ENCODE peak calls at places on chromosomes 3 and 15, in six cellular contexts. B is cardiac fibroblast; L is GM12865; V is effector CD4-positive, alpha-beta T cell; P is NCI-H774; A is Ammon's horn. G is an unnamed sample.

GRCh38 chr3:99319961-99320360 is 318.4 kb upstream of the COL8A1 start:
- DNase-seq in B (peak; percentile 80), L (no peak), V (no peak), P (no peak), A (no peak), G (no peak)

GRCh38 chr15:83118968-83119367 is 11.5 kb downstream of the TM6SF1 start:
- DNase-seq in B (no peak), L (no peak), V (no peak), P (no peak), A (no peak), G (no peak)

GRCh38 chr3:124671123-124671522 is 59.1 kb upstream of the UMPS start:
- DNase-seq in B (no peak), L (no peak), V (no peak), P (no peak), A (no peak), G (no peak)

GRCh38 chr3:84039091-84039490 is 919.7 kb upstream of the CADM2 start:
- DNase-seq in B (no peak), L (no peak), V (no peak), P (no peak), A (no peak), G (no peak)

GRCh38 chr15:60480888-60481287 is 1.9 kb upstream of the ICE2 start:
- DNase-seq in B (no peak), L (no peak), V (no peak), P (no peak), A (no peak), G (peak; percentile 94)

GRCh38 chr15:101017935-101018849 is 99.0 kb downstream of the LRRK1 start:
- DNase-seq in B (peak; percentile 86), L (no peak), V (no peak), P (no peak), A (no peak), G (no peak)

GRCh38 chr15:22942306-22942855 is 37.8 kb downstream of the CYFIP1 start:
- DNase-seq in B (no peak), L (no peak), V (no peak), P (no peak), A (no peak), G (no peak)

GRCh38 chr3:175274474-175275218 is 415.5 kb downstream of the NAALADL2 start:
- DNase-seq in B (no peak), L (peak; percentile 55), V (no peak), P (peak; percentile 54), A (no peak), G (no peak)

GRCh38 chr15:55786341-55786740 is 43.4 kb upstream of the PRTG start:
- DNase-seq in B (no peak), L (no peak), V (no peak), P (no peak), A (no peak), G (no peak)

GRCh38 chr15:90154861-90155626 is 46.1 kb upstream of the SEMA4B start:
- DNase-seq in B (peak; percentile 69), L (no peak), V (no peak), P (peak; percentile 58), A (no peak), G (peak; percentile 95)

GRCh38 chr3:107430214-107431047 is 53.2 kb downstream of the CCDC54 start:
- DNase-seq in B (peak; percentile 40), L (no peak), V (no peak), P (no peak), A (peak; percentile 22), G (no peak)

GRCh38 chr3:66039590-66039887 is 821 bp upstream of the MAGI1 start:
- DNase-seq in B (peak; percentile 58), L (no peak), V (no peak), P (no peak), A (no peak), G (no peak)

GRCh38 chr3:172707967-172708366 is 2.9 kb downstream of the NCEH1 start:
- DNase-seq in B (peak; percentile 77), L (no peak), V (no peak), P (no peak), A (no peak), G (no peak)

GRCh38 chr3:172550347-172550943 is 27.2 kb upstream of the TNFSF10 start:
- DNase-seq in B (peak; percentile 71), L (peak; percentile 35), V (peak; percentile 18), P (no peak), A (no peak), G (no peak)

GRCh38 chr3:50806806-50807205 is 132.1 kb downstream of the DOCK3 start:
- DNase-seq in B (no peak), L (no peak), V (no peak), P (no peak), A (no peak), G (no peak)

GRCh38 chr15:55247766-55248427 is 41.7 kb downstream of the RAB27A start:
- DNase-seq in B (no peak), L (no peak), V (no peak), P (no peak), A (no peak), G (no peak)

GRCh38 chr3:13484861-13485590 is 4.9 kb downstream of the HDAC11 start:
- DNase-seq in B (peak; percentile 74), L (no peak), V (no peak), P (no peak), A (peak; percentile 70), G (peak; percentile 69)

GRCh38 chr3:138135833-138136194 is 3.6 kb upstream of the A4GNT start:
- DNase-seq in B (no peak), L (no peak), V (no peak), P (no peak), A (no peak), G (no peak)

GRCh38 chr15:63677778-63678177 is 80.6 kb downstream of the FBXL22 start:
- DNase-seq in B (no peak), L (no peak), V (no peak), P (no peak), A (no peak), G (peak; percentile 100)

GRCh38 chr15:85689729-85690128 is 105.0 kb downstream of the KLHL25 start:
- DNase-seq in B (peak; percentile 84), L (peak; percentile 94), V (peak; percentile 58), P (no peak), A (peak; percentile 84), G (no peak)

GRCh38 chr15:61794276-61794675 is 266.0 kb downstream of the VPS13C start:
- DNase-seq in B (no peak), L (no peak), V (no peak), P (no peak), A (no peak), G (no peak)

GRCh38 chr3:13200951-13201350 is 127.7 kb upstream of the IQSEC1 start:
- DNase-seq in B (no peak), L (no peak), V (no peak), P (no peak), A (no peak), G (no peak)

GRCh38 chr15:67836477-67836876 is 3.4 kb downstream of the RNU6-1 start:
- DNase-seq in B (peak; percentile 56), L (peak; percentile 62), V (peak; percentile 38), P (no peak), A (no peak), G (no peak)